ENCODE peak calls at places on chromosome 5, in five cellular contexts. O, D, Y, F and Q are unnamed samples.

GRCh38 chr5:152256580-152256979 is 148.5 kb downstream of the NMUR2 start:
- DNase-seq in D (no peak), O (no peak), F (no peak), Y (no peak), Q (no peak)

GRCh38 chr5:124892185-124892848 is 145.9 kb upstream of the ZNF608 start:
- DNase-seq in D (no peak), Y (no peak), F (no peak), O (no peak), Q (no peak)

GRCh38 chr5:9348296-9348996 is 197.4 kb downstream of the SEMA5A start:
- DNase-seq in D (no peak), Y (peak), O (no peak), F (peak), Q (no peak)

GRCh38 chr5:93378073-93378472 is 202.9 kb downstream of the NR2F1-AS1 start:
- DNase-seq in D (no peak), O (no peak), F (peak), Y (peak), Q (no peak)

GRCh38 chr5:19835442-19835841 is 152.6 kb downstream of the CDH18 start:
- DNase-seq in O (no peak), Y (no peak), F (no peak), D (no peak), Q (no peak)

GRCh38 chr5:59786271-59786805 is 107.2 kb downstream of the PDE4D start:
- DNase-seq in Y (peak), F (peak), D (no peak), O (peak), Q (no peak)

GRCh38 chr5:1919209-1919566 is 36.5 kb upstream of the IRX4 start:
- DNase-seq in F (no peak), D (no peak), Y (no peak), O (no peak), Q (no peak)

GRCh38 chr5:6545770-6546690 is 86.8 kb downstream of the NSUN2 start:
- DNase-seq in O (no peak), D (peak), F (peak), Y (no peak), Q (no peak)

GRCh38 chr5:139651863-139652787 is 4.0 kb downstream of the CXXC5 start:
- DNase-seq in O (peak), F (peak), Y (peak), D (peak), Q (peak)

GRCh38 chr5:55918097-55919035 is 67.2 kb downstream of the IL31RA start:
- DNase-seq in F (no peak), Y (no peak), O (no peak), D (no peak), Q (no peak)

GRCh38 chr5:43631182-43631910 is 28.4 kb downstream of the NNT start:
- DNase-seq in D (peak), Y (peak), O (peak), F (peak), Q (peak)

GRCh38 chr5:109394806-109395205 is 15.0 kb downstream of the PJA2 start:
- DNase-seq in Y (no peak), D (no peak), O (no peak), F (no peak), Q (no peak)

GRCh38 chr5:107457138-107457537 is 213.6 kb downstream of the EFNA5 start:
- DNase-seq in F (no peak), Y (no peak), D (no peak), O (no peak), Q (no peak)

GRCh38 chr5:6837095-6837494 is 123.9 kb downstream of the TENT4A start:
- DNase-seq in Y (no peak), F (no peak), D (no peak), O (no peak), Q (no peak)

GRCh38 chr5:122408592-122409219 is 96.7 kb downstream of the SNCAIP start:
- DNase-seq in D (no peak), F (no peak), O (no peak), Y (no peak), Q (no peak)

GRCh38 chr5:27708579-27708978 is 670.2 kb upstream of the CDH9 start:
- DNase-seq in Y (peak), D (no peak), F (no peak), O (peak), Q (no peak)

GRCh38 chr5:79582186-79582585 is 30.1 kb upstream of the TENT2 start:
- DNase-seq in F (no peak), O (no peak), Y (no peak), D (no peak), Q (no peak)

GRCh38 chr5:76270214-76270613 is 132.9 kb upstream of the IQGAP2 start:
- DNase-seq in Y (no peak), O (no peak), D (no peak), F (peak), Q (no peak)

GRCh38 chr5:128436825-128437224 is 101.2 kb downstream of the FBN2 start:
- DNase-seq in Y (peak), F (peak), D (no peak), O (peak), Q (no peak)

GRCh38 chr5:66991746-66992145 is 204.9 kb downstream of the CD180 start:
- DNase-seq in D (no peak), F (no peak), Y (no peak), O (no peak), Q (no peak)

GRCh38 chr5:44991693-44992092 is 182.9 kb downstream of the MRPS30 start:
- DNase-seq in D (no peak), O (no peak), F (no peak), Y (no peak), Q (no peak)

GRCh38 chr5:77638763-77639451 is 394 bp upstream of the OTP start:
- DNase-seq in D (peak), F (peak), O (peak), Y (no peak), Q (no peak)

GRCh38 chr5:145942749-145943148 is 6.4 kb downstream of the SH3RF2 start:
- DNase-seq in D (no peak), O (no peak), F (no peak), Y (no peak), Q (no peak)

GRCh38 chr5:145944328-145944727 is 8.0 kb downstream of the SH3RF2 start:
- DNase-seq in Y (no peak), D (no peak), F (no peak), O (peak), Q (no peak)

GRCh38 chr5:145942202-145942601 is 5.8 kb downstream of the SH3RF2 start:
- DNase-seq in D (no peak), Y (no peak), O (peak), F (no peak), Q (no peak)

GRCh38 chr5:145945620-145946111 is 9.3 kb downstream of the SH3RF2 start:
- DNase-seq in Y (no peak), O (no peak), F (no peak), D (no peak), Q (no peak)

GRCh38 chr5:145943674-145944121 is 7.3 kb downstream of the SH3RF2 start:
- DNase-seq in F (peak), Y (peak), D (no peak), O (peak), Q (no peak)
- H3K4me3 ChIP-seq in F (no peak), Y (no peak), D (no peak), O (no peak), Q (no peak)

GRCh38 chr5:53089481-53089976 is 20.0 kb downstream of the MOCS2 start:
- DNase-seq in F (no peak), O (no peak), D (no peak), Y (peak), Q (no peak)

GRCh38 chr5:53090229-53090628 is 19.3 kb downstream of the MOCS2 start:
- DNase-seq in O (no peak), Y (no peak), D (no peak), F (no peak), Q (no peak)

GRCh38 chr5:53087596-53087995 is 22.0 kb downstream of the MOCS2 start:
- DNase-seq in O (no peak), F (no peak), Y (no peak), D (no peak), Q (no peak)

GRCh38 chr5:53092242-53092641 is 17.3 kb downstream of the MOCS2 start:
- DNase-seq in O (no peak), Y (no peak), F (no peak), D (no peak), Q (no peak)

GRCh38 chr5:53091304-53091703 is 18.3 kb downstream of the MOCS2 start:
- DNase-seq in Y (peak), F (peak), O (no peak), D (no peak), Q (no peak)
- TF ChIP-seq EZH2phosphoT487 in Y (no peak), F (no peak), O (no peak), D (no peak), Q (no peak)

DNA sequence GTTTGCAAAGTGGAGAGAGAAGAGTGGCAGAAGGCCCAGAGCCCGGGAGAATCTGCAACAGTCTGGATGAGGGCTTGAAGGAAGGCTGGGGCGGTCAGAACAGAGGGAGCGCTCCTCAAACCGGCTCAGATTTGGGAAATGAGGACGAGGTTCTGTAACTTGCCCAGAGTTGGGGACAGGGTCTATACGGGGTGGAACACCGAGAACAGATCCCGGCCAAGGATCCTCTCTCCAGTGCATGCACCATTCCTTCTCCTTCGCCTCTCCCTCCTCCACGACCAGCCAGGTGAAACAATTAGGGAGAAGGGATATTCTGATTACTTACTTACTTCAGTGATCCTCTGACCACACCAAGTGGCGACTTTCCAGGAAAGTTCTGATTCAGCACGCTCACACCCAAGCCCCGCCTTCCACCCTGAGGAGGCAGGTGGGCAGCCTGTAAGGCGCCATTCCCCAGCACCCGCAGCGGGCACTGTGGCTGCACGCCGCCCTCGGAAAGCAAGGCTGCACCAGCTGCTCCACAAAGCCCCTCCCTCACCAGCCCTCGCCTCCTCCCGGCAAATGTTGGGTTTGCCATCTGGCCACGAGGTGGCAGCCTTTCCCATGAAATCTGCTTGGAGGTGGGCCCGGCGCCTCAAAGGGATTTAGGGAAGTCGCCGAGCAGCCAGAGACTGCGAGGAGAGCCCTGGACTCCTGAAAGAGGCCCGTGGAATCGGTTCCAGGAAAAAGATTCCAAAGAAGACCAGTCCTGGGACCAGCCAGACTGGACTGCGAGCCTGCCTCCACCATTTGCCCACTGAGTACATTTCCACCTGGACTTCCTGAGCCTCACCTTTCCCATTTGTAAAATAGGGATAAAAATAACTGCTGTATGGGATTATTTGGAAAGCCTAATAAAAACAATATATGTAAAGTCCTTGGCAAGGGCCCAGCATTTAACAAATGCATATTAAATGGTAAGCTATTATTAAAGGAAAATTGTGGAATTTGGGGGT is 22.2 kb upstream of the WWC1 start:
- DNase-seq in F (peak), D (peak), Y (peak), O (peak), Q (peak)
- H3K4me3 ChIP-seq in F (peak), D (peak), Y (peak), O (no peak), Q (no peak)

GRCh38 chr5:166068547-166069335 is 2222.7 kb upstream of the WWC1 start:
- DNase-seq in D (no peak), F (no peak), Y (peak), O (peak), Q (no peak)
- TF ChIP-seq EZH2phosphoT487 in D (no peak), F (no peak), Y (no peak), O (no peak), Q (no peak)